ENCODE peak calls at places on chromosomes 7 and 10, in five cellular contexts. T is cardiac septum, B is glutamatergic neuron, L is HFF-Myc, I is D341Med. M is an unnamed sample.

GRCh38 chr10:6333086-6333485 is 130.4 kb downstream of the PFKFB3 start:
- DNase-seq in T (no peak), B (no peak), L (no peak), I (no peak), M (no peak)

GRCh38 chr7:134693256-134693655 is 46.6 kb downstream of the BPGM start:
- DNase-seq in T (no peak), B (no peak), L (peak), I (no peak), M (peak)

GRCh38 chr10:34236927-34237326 is 578.2 kb downstream of the PARD3 start:
- DNase-seq in T (no peak), B (no peak), L (peak), I (no peak), M (no peak)

GRCh38 chr7:157975401-157976372 is 611.9 kb downstream of the PTPRN2 start:
- DNase-seq in T (peak), B (no peak), L (no peak), I (no peak), M (no peak)

GRCh38 chr7:139940866-139941265 is 111.8 kb downstream of the TBXAS1 start:
- DNase-seq in T (no peak), B (no peak), L (no peak), I (no peak), M (no peak)

GRCh38 chr10:131269776-131270460 is 41.6 kb downstream of the TCERG1L start:
- DNase-seq in T (no peak), B (no peak), L (no peak), I (no peak), M (no peak)

GRCh38 chr7:3548815-3549214 is 247.8 kb downstream of the SDK1 start:
- DNase-seq in T (no peak), B (no peak), L (no peak), I (no peak), M (no peak)

GRCh38 chr7:111873963-111874693 is 311.8 kb upstream of the IMMP2L start:
- DNase-seq in T (no peak), B (no peak), L (peak), I (no peak), M (no peak)

GRCh38 chr10:35218339-35218955 is 91.8 kb downstream of the CREM start:
- DNase-seq in T (peak), B (peak), L (peak), I (peak), M (peak)

GRCh38 chr10:130416334-130416950 is 280.3 kb downstream of the GLRX3 start:
- DNase-seq in T (peak), B (no peak), L (no peak), I (no peak), M (no peak)